ENCODE peak calls at places on chromosomes 3 and 15, in four cellular contexts. C, I, E and F are unnamed samples.

GRCh38 chr15:61584410-61584809 is 355.3 kb upstream of the RORA start:
- DNase-seq in C (no peak), I (no peak), E (no peak), F (no peak)

GRCh38 chr3:195761503-195762248 is 40.9 kb downstream of the MUC20 start:
- DNase-seq in C (no peak), I (no peak), E (no peak), F (no peak)

GRCh38 chr3:172716476-172716875 is 5.6 kb upstream of the NCEH1 start:
- DNase-seq in C (no peak), I (peak; percentile 49), E (no peak), F (no peak)

GRCh38 chr3:75048650-75049049 is 434.2 kb upstream of the CNTN3 start:
- DNase-seq in C (no peak), I (no peak), E (no peak), F (no peak)

GRCh38 chr15:101012326-101013040 is 93.3 kb downstream of the LRRK1 start:
- DNase-seq in C (no peak), I (no peak), E (no peak), F (no peak)

GRCh38 chr3:155404486-155404885 is 111.0 kb upstream of the STRIT1 start:
- DNase-seq in C (no peak), I (no peak), E (no peak), F (no peak)

GRCh38 chr3:182909318-182910040 is 70.9 kb downstream of the DCUN1D1 start:
- DNase-seq in C (no peak), I (no peak), E (no peak), F (peak; percentile 7)

GRCh38 chr3:58004972-58005371 is 3.2 kb upstream of the FLNB start:
- DNase-seq in C (no peak), I (no peak), E (no peak), F (no peak)

GRCh38 chr3:67765575-67765974 is 111.2 kb upstream of the SUCLG2 start:
- DNase-seq in C (no peak), I (no peak), E (no peak), F (no peak)

GRCh38 chr3:5016218-5017161 is 37.3 kb downstream of the BHLHE40 start:
- DNase-seq in C (peak; percentile 54), I (no peak), E (no peak), F (peak; percentile 64)

GRCh38 chr15:80803580-80804525 is 24.7 kb downstream of the CEMIP start:
- DNase-seq in C (no peak), I (no peak), E (peak; percentile 28), F (no peak)

GRCh38 chr15:48984811-48985352 is 21.2 kb upstream of the SHC4 start:
- DNase-seq in C (no peak), I (no peak), E (no peak), F (no peak)

GRCh38 chr3:5054098-5054497 is 68.0 kb upstream of the ARL8B start:
- DNase-seq in C (no peak), I (no peak), E (no peak), F (no peak)

GRCh38 chr3:179961081-179962078 is 75.4 kb downstream of the PEX5L start:
- DNase-seq in C (peak; percentile 23), I (no peak), E (no peak), F (no peak)

GRCh38 chr3:3366391-3366790 is 186.9 kb upstream of the CRBN start:
- DNase-seq in C (no peak), I (no peak), E (no peak), F (no peak)

GRCh38 chr3:53649816-53650215 is 155.4 kb downstream of the CACNA1D start:
- DNase-seq in C (no peak), I (no peak), E (no peak), F (no peak)

GRCh38 chr15:83766326-83766725 is 112.4 kb downstream of the ADAMTSL3 start:
- DNase-seq in C (no peak), I (no peak), E (no peak), F (no peak)

GRCh38 chr3:10764314-10765051 is 51.5 kb upstream of the SLC6A11 start:
- DNase-seq in C (no peak), I (peak; percentile 37), E (no peak), F (no peak)

GRCh38 chr15:72033711-72034110 is 84.2 kb downstream of the MYO9A start:
- DNase-seq in C (no peak), I (no peak), E (no peak), F (no peak)

GRCh38 chr3:83928391-83928790 is 1030.4 kb upstream of the CADM2 start:
- DNase-seq in C (no peak), I (no peak), E (no peak), F (no peak)

GRCh38 chr3:140298569-140299070 is 363.6 kb downstream of the CLSTN2 start:
- DNase-seq in C (no peak), I (no peak), E (no peak), F (no peak)

GRCh38 chr3:51593697-51594096 is 55.2 kb downstream of the RAD54L2 start:
- DNase-seq in C (no peak), I (no peak), E (no peak), F (no peak)

GRCh38 chr3:8539419-8539818 is 37.8 kb downstream of the LMCD1 start:
- DNase-seq in C (no peak), I (no peak), E (no peak), F (no peak)

GRCh38 chr3:112514527-112515128 is 15.4 kb upstream of the BTLA start:
- DNase-seq in C (peak; percentile 56), I (no peak), E (no peak), F (no peak)

GRCh38 chr3:178510496-178510895 is 25.7 kb upstream of the KCNMB2 start:
- DNase-seq in C (no peak), I (no peak), E (no peak), F (no peak)

GRCh38 chr3:15633766-15634588 is 32.4 kb downstream of the BTD start:
- DNase-seq in C (no peak), I (peak; percentile 81), E (no peak), F (no peak)

GRCh38 chr3:133888739-133889340 is 6.8 kb downstream of the RAB6B start:
- DNase-seq in C (no peak), I (no peak), E (no peak), F (no peak)

GRCh38 chr15:92898988-92899909 is 875 bp upstream of the CHD2 start:
- DNase-seq in C (no peak), I (no peak), E (no peak), F (no peak)

GRCh38 chr15:40746916-40747418 is 8.1 kb downstream of the RMDN3 start:
- DNase-seq in C (no peak), I (no peak), E (no peak), F (no peak)